ENCODE peak calls at places on chromosomes 6 and 20, in eight cellular contexts. P is stimulated activated CD4-positive, alpha-beta T cell treated with anti-CD3 and anti-CD28 coated beads, Interleukin-4, amount 100 ng/mL, for 1 hour; K is upper lobe of right lung; S is NCI-H2029; F is naive thymus-derived CD8-positive, alpha-beta T cell; Q is right cardiac atrium; M is stimulated activated CD8-positive, alpha-beta memory T cell treated with anti-CD3 and anti-CD28 coated beads, Interleukin-7, amount 100 ng/mL, for 24 hours; B is retinal pigment epithelial cell. W is an unnamed sample.
A peak's percentile ranks its signal among the peaks of the same experiment; 100 is the strongest.

GRCh38 chr6:39197521-39198500 is 31.5 kb downstream of the KCNK5 start:
- DNase-seq in P (no peak), K (no peak), S (no peak), F (no peak), Q (no peak), M (no peak), B (no peak), W (no peak)

GRCh38 chr6:124368131-124368530 is 564.5 kb downstream of the NKAIN2 start:
- DNase-seq in P (no peak), K (no peak), S (no peak), F (no peak), Q (no peak), M (no peak), B (no peak), W (no peak)

GRCh38 chr20:36307412-36308317 is 1.5 kb downstream of the DLGAP4 start:
- DNase-seq in P (no peak), K (peak; percentile 50), S (no peak), F (no peak), Q (no peak), M (no peak), B (no peak), W (no peak)

GRCh38 chr6:157647261-157647915 is 175.7 kb upstream of the SNX9 start:
- DNase-seq in P (no peak), K (peak; percentile 40), S (no peak), F (no peak), Q (no peak), M (no peak), B (no peak), W (peak; percentile 17)

GRCh38 chr20:2330090-2330695 is 34.4 kb downstream of the TGM3 start:
- DNase-seq in P (no peak), K (no peak), S (peak; percentile 87), F (no peak), Q (no peak), M (no peak), B (no peak), W (no peak)

GRCh38 chr6:169087436-169088046 is 166.1 kb downstream of the THBS2 start:
- DNase-seq in P (no peak), K (no peak), S (no peak), F (no peak), Q (no peak), M (no peak), B (no peak), W (no peak)

GRCh38 chr6:2790588-2790987 is 25.4 kb downstream of the WRNIP1 start:
- DNase-seq in P (no peak), K (no peak), S (no peak), F (no peak), Q (no peak), M (no peak), B (no peak), W (no peak)

GRCh38 chr20:34033903-34034302 is 40.2 kb downstream of the RALY start:
- DNase-seq in P (no peak), K (no peak), S (no peak), F (no peak), Q (no peak), M (no peak), B (no peak), W (no peak)

GRCh38 chr6:14578994-14579393 is 461.4 kb downstream of the CD83 start:
- DNase-seq in P (no peak), K (no peak), S (no peak), F (no peak), Q (no peak), M (no peak), B (no peak), W (no peak)

GRCh38 chr6:16128759-16129622 is at the start of gene MYLIP:
- DNase-seq in P (peak; percentile 98), K (peak; percentile 99), S (peak; percentile 99), F (peak; percentile 97), Q (peak; percentile 99), M (peak; percentile 95), B (peak; percentile 77), W (peak; percentile 97)

GRCh38 chr20:63177785-63178444 is 38.0 kb downstream of the YTHDF1 start:
- DNase-seq in P (no peak), K (no peak), S (no peak), F (no peak), Q (no peak), M (no peak), B (no peak), W (no peak)

GRCh38 chr6:166877906-166878305 is 78.4 kb downstream of the RNASET2 start:
- DNase-seq in P (no peak), K (no peak), S (no peak), F (no peak), Q (no peak), M (no peak), B (no peak), W (no peak)

GRCh38 chr6:43290353-43290904 is 7.6 kb upstream of the SLC22A7 start:
- DNase-seq in P (no peak), K (peak; percentile 2), S (no peak), F (no peak), Q (no peak), M (no peak), B (no peak), W (no peak)

GRCh38 chr6:110542311-110543024 is 66.1 kb upstream of the SLC22A16 start:
- DNase-seq in P (no peak), K (no peak), S (no peak), F (no peak), Q (peak; percentile 80), M (no peak), B (no peak), W (no peak)

GRCh38 chr6:6891074-6891754 is 216.5 kb upstream of the RREB1 start:
- DNase-seq in P (no peak), K (no peak), S (peak; percentile 62), F (no peak), Q (no peak), M (no peak), B (no peak), W (no peak)

GRCh38 chr20:32449057-32449889 is 91.1 kb downstream of the ASXL1 start:
- DNase-seq in P (no peak), K (peak; percentile 54), S (no peak), F (no peak), Q (no peak), M (no peak), B (no peak), W (no peak)

GRCh38 chr6:158817298-158818007 is 1.7 kb downstream of the EZR start:
- DNase-seq in P (peak; percentile 14), K (peak; percentile 85), S (peak; percentile 41), F (no peak), Q (peak; percentile 82), M (no peak), B (no peak), W (no peak)

GRCh38 chr6:75135447-75135846 is 70.4 kb downstream of the COL12A1 start:
- DNase-seq in P (no peak), K (no peak), S (no peak), F (no peak), Q (no peak), M (no peak), B (no peak), W (no peak)

GRCh38 chr20:11438412-11438811 is 479.3 kb upstream of the BTBD3 start:
- DNase-seq in P (no peak), K (no peak), S (no peak), F (no peak), Q (no peak), M (no peak), B (no peak), W (no peak)